ENCODE peak calls at places on chromosome 6, in eight cellular contexts. I is NCI-H345; D is kidney glomerular epithelial cell; P is T-helper 17 cell; S is stimulated activated naive B cell treated with anti-CD40 and anti-IgM and Interleukin-4, amounts not matched to agents 10 μg/mL and 1 μg/mL and 100 μg/mL, for 72 hours; N is stromal cell of bone marrow; X is effector memory CD8-positive, alpha-beta T cell; O is esophagus muscularis mucosa. H is an unnamed sample.
A peak's percentile ranks its signal among the peaks of the same experiment; 100 is the strongest.

GRCh38 chr6:49906511-49906910 is 40.2 kb upstream of the CRISP1 start:
- DNase-seq in I (no peak), D (no peak), P (no peak), S (no peak), N (no peak), X (no peak), O (no peak), H (no peak)

GRCh38 chr6:36113049-36113448 is 17.3 kb upstream of the MAPK13 start:
- DNase-seq in I (no peak), D (no peak), P (no peak), S (no peak), N (no peak), X (no peak), O (no peak), H (no peak)

GRCh38 chr6:113055998-113056397 is 708.9 kb downstream of the RFPL4B start:
- DNase-seq in I (no peak), D (no peak), P (no peak), S (no peak), N (no peak), X (no peak), O (no peak), H (no peak)

GRCh38 chr6:81890846-81891245 is 138.4 kb upstream of the TENT5A start:
- DNase-seq in I (no peak), D (no peak), P (no peak), S (no peak), N (peak; percentile 86), X (no peak), O (no peak), H (peak; percentile 54)

GRCh38 chr6:151885234-151885633 is 77.8 kb downstream of the ESR1 start:
- DNase-seq in I (no peak), D (no peak), P (no peak), S (no peak), N (no peak), X (no peak), O (no peak), H (no peak)

GRCh38 chr6:162711376-162711775 is 16.2 kb downstream of the PRKN start:
- DNase-seq in I (no peak), D (no peak), P (no peak), S (no peak), N (no peak), X (no peak), O (no peak), H (no peak)

GRCh38 chr6:107612762-107613415 is 123.0 kb downstream of the SOBP start:
- DNase-seq in I (no peak), D (no peak), P (no peak), S (no peak), N (no peak), X (no peak), O (no peak), H (no peak)

GRCh38 chr6:119647309-119647708 is 297.7 kb upstream of the MAN1A1 start:
- DNase-seq in I (no peak), D (no peak), P (no peak), S (no peak), N (peak; percentile 16), X (no peak), O (no peak), H (no peak)

GRCh38 chr6:90005048-90005827 is 111.0 kb downstream of the GJA10 start:
- DNase-seq in I (peak; percentile 70), D (no peak), P (no peak), S (no peak), N (peak; percentile 36), X (no peak), O (peak; percentile 60), H (no peak)

GRCh38 chr6:25918083-25918683 is 12.3 kb downstream of the SLC17A2 start:
- DNase-seq in I (no peak), D (no peak), P (no peak), S (no peak), N (no peak), X (no peak), O (no peak), H (no peak)

GRCh38 chr6:155328539-155329459 is 14.5 kb upstream of the TFB1M start:
- DNase-seq in I (peak; percentile 75), D (no peak), P (no peak), S (no peak), N (no peak), X (no peak), O (no peak), H (no peak)

GRCh38 chr6:134436950-134437349 is 119.0 kb upstream of the SGK1 start:
- DNase-seq in I (no peak), D (no peak), P (no peak), S (no peak), N (no peak), X (no peak), O (no peak), H (no peak)

GRCh38 chr6:79167931-79168694 is 66.4 kb downstream of the HMGN3 start:
- DNase-seq in I (no peak), D (no peak), P (no peak), S (no peak), N (peak; percentile 44), X (no peak), O (no peak), H (peak; percentile 36)

GRCh38 chr6:3382399-3383279 is 74.2 kb downstream of the SLC22A23 start:
- DNase-seq in I (no peak), D (no peak), P (no peak), S (no peak), N (no peak), X (no peak), O (no peak), H (no peak)

GRCh38 chr6:113858605-113859348 is 1.6 kb downstream of the MARCKS start:
- DNase-seq in I (peak; percentile 95), D (peak; percentile 86), P (peak; percentile 62), S (peak; percentile 98), N (peak; percentile 82), X (peak; percentile 58), O (no peak), H (peak; percentile 82)

GRCh38 chr6:52718535-52718934 is 44.7 kb downstream of the GSTA2 start:
- DNase-seq in I (no peak), D (no peak), P (no peak), S (no peak), N (peak; percentile 62), X (no peak), O (no peak), H (no peak)

GRCh38 chr6:131955192-131955591 is 4.0 kb upstream of the CCN2 start:
- DNase-seq in I (no peak), D (no peak), P (no peak), S (no peak), N (no peak), X (no peak), O (no peak), H (no peak)

GRCh38 chr6:10720229-10720959 is 2.5 kb upstream of the TMEM14C start:
- DNase-seq in I (no peak), D (no peak), P (peak; percentile 50), S (peak; percentile 59), N (no peak), X (peak; percentile 28), O (no peak), H (no peak)

GRCh38 chr6:149923327-149923986 is 536 bp upstream of the RAET1G start:
- DNase-seq in I (no peak), D (no peak), P (no peak), S (no peak), N (no peak), X (no peak), O (no peak), H (no peak)

GRCh38 chr6:44732243-44732642 is 344.7 kb downstream of the CDC5L start:
- DNase-seq in I (no peak), D (no peak), P (no peak), S (no peak), N (no peak), X (no peak), O (peak; percentile 57), H (no peak)

GRCh38 chr6:5736016-5736738 is 270.5 kb downstream of the NRN1 start:
- DNase-seq in I (no peak), D (no peak), P (no peak), S (no peak), N (no peak), X (no peak), O (no peak), H (no peak)

GRCh38 chr6:113377362-113377942 is 479.7 kb upstream of the MARCKS start:
- DNase-seq in I (no peak), D (no peak), P (no peak), S (no peak), N (no peak), X (no peak), O (no peak), H (no peak)

GRCh38 chr6:112191509-112191908 is 62.9 kb downstream of the LAMA4 start:
- DNase-seq in I (no peak), D (no peak), P (no peak), S (no peak), N (no peak), X (no peak), O (no peak), H (no peak)

GRCh38 chr6:166456360-166457156 is 73.8 kb upstream of the MPC1 start:
- DNase-seq in I (no peak), D (peak; percentile 34), P (no peak), S (no peak), N (no peak), X (no peak), O (no peak), H (no peak)

GRCh38 chr6:148907573-148907972 is 160.7 kb downstream of the UST start:
- DNase-seq in I (no peak), D (no peak), P (no peak), S (peak; percentile 10), N (no peak), X (no peak), O (no peak), H (no peak)

GRCh38 chr6:3081965-3082364 is 13.7 kb downstream of the RIPK1 start:
- DNase-seq in I (no peak), D (no peak), P (no peak), S (no peak), N (no peak), X (no peak), O (no peak), H (no peak)

GRCh38 chr6:123016431-123017110 is 20.5 kb downstream of the CLVS2 start:
- DNase-seq in I (peak; percentile 28), D (no peak), P (no peak), S (no peak), N (no peak), X (no peak), O (no peak), H (no peak)

GRCh38 chr6:26330835-26331808 is 33.9 kb upstream of the BTN3A2 start:
- DNase-seq in I (peak; percentile 80), D (peak; percentile 81), P (no peak), S (peak; percentile 27), N (no peak), X (peak; percentile 41), O (no peak), H (no peak)

GRCh38 chr6:157442296-157442695 is 61.3 kb downstream of the ZDHHC14 start:
- DNase-seq in I (no peak), D (no peak), P (no peak), S (no peak), N (no peak), X (no peak), O (no peak), H (no peak)

GRCh38 chr6:44224154-44224977 is 971 bp downstream of the SLC29A1 start:
- DNase-seq in I (no peak), D (no peak), P (no peak), S (no peak), N (no peak), X (no peak), O (no peak), H (no peak)

GRCh38 chr6:25248100-25248499 is 31.1 kb upstream of the CARMIL1 start:
- DNase-seq in I (no peak), D (peak; percentile 60), P (no peak), S (no peak), N (peak; percentile 88), X (no peak), O (no peak), H (no peak)

GRCh38 chr6:132445201-132445951 is 44.1 kb upstream of the MOXD1 start:
- DNase-seq in I (no peak), D (peak; percentile 97), P (no peak), S (no peak), N (peak; percentile 80), X (no peak), O (no peak), H (peak; percentile 68)

GRCh38 chr6:3165631-3166534 is 8.5 kb upstream of the TUBB2A start:
- DNase-seq in I (no peak), D (no peak), P (no peak), S (no peak), N (no peak), X (no peak), O (no peak), H (no peak)

GRCh38 chr6:52548999-52549398 is 27.9 kb downstream of the TRAM2 start:
- DNase-seq in I (no peak), D (no peak), P (no peak), S (no peak), N (no peak), X (no peak), O (no peak), H (no peak)